ENCODE peak calls at places on chromosomes 12 and 14, in seven cellular contexts. H is breast epithelium, L is lung, Z is RWPE2, D is suprapubic skin, M is cardiac fibroblast, V is astrocyte. C is an unnamed sample.

GRCh38 chr12:39406257-39406656 is 36.7 kb downstream of the KIF21A start:
- DNase-seq in V (no peak), M (no peak), Z (no peak), L (no peak), H (no peak), D (no peak), C (no peak)

GRCh38 chr12:74370608-74371216 is 166.9 kb upstream of the ATXN7L3B start:
- DNase-seq in M (no peak), Z (no peak), V (peak; percentile 66), L (no peak), H (no peak), D (no peak), C (no peak)

GRCh38 chr12:2068638-2069037 is 15.9 kb downstream of the CACNA1C start:
- DNase-seq in H (no peak), L (no peak), D (no peak), M (no peak), V (no peak), Z (no peak), C (no peak)

GRCh38 chr12:8951744-8952143 is 2.3 kb upstream of the M6PR start:
- DNase-seq in M (no peak), V (no peak), L (no peak), D (no peak), Z (no peak), H (no peak), C (no peak)

GRCh38 chr14:66117600-66117999 is 368.6 kb upstream of the CCDC196 start:
- DNase-seq in V (peak; percentile 75), Z (no peak), L (no peak), H (no peak), M (peak; percentile 73), D (no peak), C (no peak)

GRCh38 chr12:88416786-88417185 is 163.5 kb downstream of the KITLG start:
- DNase-seq in V (peak; percentile 42), L (no peak), Z (no peak), H (no peak), D (no peak), M (peak; percentile 47), C (no peak)

GRCh38 chr12:100574262-100575074 is 984 bp downstream of the GAS2L3 start:
- DNase-seq in L (no peak), V (peak; percentile 22), M (no peak), D (no peak), Z (no peak), H (no peak), C (no peak)

GRCh38 chr14:100502622-100503220 is 84.5 kb downstream of the BEGAIN start:
- DNase-seq in H (no peak), Z (no peak), L (no peak), D (no peak), M (no peak), V (no peak), C (no peak)

GRCh38 chr12:26198742-26199141 is 3.4 kb downstream of the SSPN start:
- DNase-seq in D (no peak), H (no peak), M (peak; percentile 43), V (peak; percentile 80), L (no peak), Z (no peak), C (no peak)

GRCh38 chr12:25590021-25590721 is 37.1 kb upstream of the LMNTD1 start:
- DNase-seq in Z (no peak), H (no peak), D (no peak), L (no peak), V (peak; percentile 16), M (no peak), C (no peak)

GRCh38 chr12:93925585-93925984 is 222.8 kb upstream of the PLXNC1 start:
- DNase-seq in L (no peak), M (no peak), V (no peak), H (no peak), D (no peak), Z (no peak), C (no peak)

GRCh38 chr12:39236994-39237393 is 205.9 kb downstream of the KIF21A start:
- DNase-seq in Z (no peak), M (peak; percentile 91), V (peak; percentile 87), H (no peak), D (no peak), L (no peak), C (no peak)

GRCh38 chr14:78721756-78722455 is 551.7 kb downstream of the NRXN3 start:
- DNase-seq in M (no peak), Z (no peak), H (no peak), V (no peak), D (no peak), L (no peak), C (no peak)

GRCh38 chr12:83145325-83145724 is 458.6 kb downstream of the TMTC2 start:
- DNase-seq in L (no peak), H (no peak), M (no peak), V (no peak), Z (no peak), D (no peak), C (no peak)

GRCh38 chr14:63933701-63934100 is 80.9 kb downstream of the SYNE2 start:
- DNase-seq in M (no peak), V (no peak), H (no peak), D (no peak), L (no peak), Z (no peak), C (no peak)
- TF ChIP-seq CTCF in M (no peak), V (no peak), H (no peak), D (no peak), L (no peak), Z (no peak), C (no peak)

GRCh38 chr14:76091036-76091435 is 60.7 kb upstream of the GPATCH2L start:
- DNase-seq in D (peak; percentile 91), V (no peak), M (peak; percentile 21), H (no peak), Z (no peak), L (no peak), C (no peak)
- TF ChIP-seq CTCF in D (no peak), V (no peak), M (peak; percentile 36), H (no peak), Z (no peak), L (no peak), C (no peak)

GRCh38 chr14:99125616-99126431 is 146.2 kb downstream of the BCL11B start:
- DNase-seq in Z (no peak), H (no peak), L (peak; percentile 22), D (peak; percentile 28), V (no peak), M (no peak), C (no peak)

GRCh38 chr14:99123208-99123870 is 148.7 kb downstream of the BCL11B start:
- DNase-seq in M (no peak), L (peak; percentile 18), D (no peak), V (no peak), Z (no peak), H (no peak), C (no peak)

GRCh38 chr14:99125113-99125512 is 146.9 kb downstream of the BCL11B start:
- DNase-seq in V (no peak), L (peak; percentile 18), Z (no peak), H (no peak), D (no peak), M (no peak), C (no peak)

GRCh38 chr14:99122521-99123125 is 149.4 kb downstream of the BCL11B start:
- DNase-seq in Z (no peak), H (no peak), L (peak; percentile 14), M (no peak), V (no peak), D (no peak), C (no peak)

DNA sequence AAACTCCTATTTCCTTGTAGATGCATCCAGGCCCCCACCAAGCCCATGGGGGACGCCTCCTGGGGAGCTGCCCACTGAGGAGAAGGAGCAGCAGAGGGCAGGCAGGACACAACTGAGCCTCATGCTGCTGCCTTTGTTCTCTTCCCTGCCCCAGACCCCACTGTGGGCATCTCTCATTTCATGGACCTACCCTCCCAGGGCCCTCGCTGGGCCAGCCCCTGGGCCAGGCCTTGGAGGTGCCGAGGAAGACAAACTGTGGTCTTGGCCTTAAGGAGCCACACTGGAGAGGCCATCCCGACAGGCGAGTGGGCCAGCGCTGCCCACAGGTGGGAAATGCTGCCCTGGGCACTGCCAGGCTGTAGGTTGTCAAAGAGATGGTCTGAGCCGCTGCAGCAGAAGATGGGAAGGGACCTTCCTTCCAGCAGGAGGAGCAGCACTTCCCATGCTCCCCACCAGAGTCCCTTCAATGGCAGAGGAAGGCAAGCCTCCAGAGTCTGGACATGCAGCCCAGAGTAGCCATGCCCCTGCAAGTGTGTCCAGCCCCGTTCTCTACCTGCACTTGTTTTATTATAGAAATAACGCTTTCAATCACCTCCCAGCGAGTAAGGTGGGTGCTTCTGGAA is 147.4 kb downstream of the BCL11B start:
- DNase-seq in V (no peak), Z (no peak), M (no peak), L (peak; percentile 22), D (no peak), H (no peak), C (no peak)
- TF ChIP-seq CTCF in V (no peak), Z (no peak), M (no peak), L (no peak), D (no peak), H (no peak), C (no peak)

GRCh38 chr12:98653866-98654493 is 8.9 kb downstream of the APAF1 start:
- DNase-seq in L (no peak), M (peak; percentile 74), H (no peak), D (no peak), V (peak; percentile 31), Z (no peak), C (no peak)
- TF ChIP-seq CTCF in L (peak; percentile 51), M (peak; percentile 44), H (peak; percentile 29), D (peak; percentile 34), V (peak; percentile 59), Z (peak; percentile 75), C (peak; percentile 89)

GRCh38 chr12:78586790-78587189 is 277.8 kb upstream of the SYT1 start:
- DNase-seq in H (no peak), D (no peak), M (no peak), L (no peak), Z (no peak), V (no peak), C (no peak)
- TF ChIP-seq CTCF in H (no peak), D (no peak), M (no peak), L (no peak), Z (no peak), V (no peak), C (no peak)

GRCh38 chr12:102900389-102900788 is 16.7 kb downstream of the PAH start:
- DNase-seq in M (no peak), Z (no peak), L (no peak), V (no peak), H (no peak), D (no peak), C (no peak)

GRCh38 chr12:102891756-102892155 is 25.3 kb downstream of the PAH start:
- DNase-seq in Z (no peak), V (no peak), D (no peak), H (no peak), M (no peak), L (no peak), C (no peak)

DNA sequence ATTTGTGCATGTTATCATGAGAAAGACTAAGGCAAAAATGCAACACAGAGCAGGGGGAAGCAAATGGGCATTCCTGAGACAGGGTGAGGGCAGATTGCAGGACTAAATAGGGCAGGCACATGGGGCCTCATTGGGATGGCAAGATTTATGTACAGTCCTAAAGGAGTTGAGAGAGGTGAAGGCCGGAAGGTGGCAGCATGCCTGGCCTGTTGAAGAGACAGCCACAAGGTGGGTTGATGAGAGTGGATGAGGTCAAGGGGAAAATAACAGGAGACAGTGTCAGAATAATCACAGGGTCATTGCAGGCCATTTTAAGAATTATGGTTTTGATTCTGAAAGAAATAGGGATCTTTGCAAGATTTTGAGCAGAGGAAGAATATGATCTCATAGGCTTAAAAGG is 21.0 kb downstream of the PAH start:
- DNase-seq in V (no peak), L (no peak), M (no peak), D (no peak), Z (no peak), H (no peak), C (no peak)
- TF ChIP-seq CTCF in V (no peak), L (no peak), M (no peak), D (no peak), Z (no peak), H (no peak), C (no peak)

GRCh38 chr14:104686624-104687517 is 2.5 kb upstream of the INF2 start:
- DNase-seq in V (no peak), L (no peak), H (no peak), Z (no peak), D (no peak), M (no peak), C (no peak)
- TF ChIP-seq CTCF in V (no peak), L (no peak), H (no peak), Z (no peak), D (no peak), M (no peak), C (no peak)